ENCODE peak calls at places on chromosomes 6 and 20, in four cellular contexts. U is adrenal gland, H is AG04450, Q is heart right ventricle. T is an unnamed sample. For H3K9me3, the result is how much of the 10 kb centered on the place peaks cover.

GRCh38 chr20:44073675-44074071 is 113.3 kb downstream of the JPH2 start:
- DNase-seq in U (no peak), H (no peak), Q (no peak), T (no peak)

GRCh38 chr6:49556429-49556837 is 6.0 kb downstream of the C6orf141 start:
- DNase-seq in U (peak), H (no peak), Q (no peak), T (no peak)

GRCh38 chr6:127952176-127952575 is 51.3 kb upstream of the THEMIS start:
- DNase-seq in U (no peak), H (no peak), Q (no peak), T (no peak)

GRCh38 chr20:51712501-51713212 is 55.5 kb downstream of the ATP9A start:
- DNase-seq in U (peak), H (no peak), Q (no peak), T (no peak)

GRCh38 chr6:84657025-84657424 is 107.4 kb downstream of the TBX18 start:
- DNase-seq in U (no peak), H (no peak), Q (no peak), T (no peak)

GRCh38 chr6:134352786-134353480 is 35.0 kb upstream of the SGK1 start:
- DNase-seq in U (no peak), H (peak), Q (no peak), T (no peak)

GRCh38 chr6:108565893-108566292 is 5.2 kb downstream of the FOXO3 start:
- DNase-seq in U (peak), H (no peak), Q (no peak), T (no peak)

GRCh38 chr6:153129873-153130514 is 1.1 kb downstream of the RGS17 start:
- DNase-seq in U (no peak), H (no peak), Q (no peak), T (peak)

GRCh38 chr6:159214281-159214680 is 45.1 kb downstream of the FNDC1 start:
- DNase-seq in U (no peak), H (no peak), Q (no peak), T (no peak)

GRCh38 chr6:77011929-77012545 is 451.3 kb downstream of the HTR1B start:
- DNase-seq in U (no peak), H (no peak), Q (no peak), T (no peak)

GRCh38 chr20:31547017-31547675 is 32.9 kb downstream of the HM13 start:
- DNase-seq in U (peak), H (peak), Q (peak), T (peak)

GRCh38 chr6:1659816-1660215 is 50.1 kb downstream of the FOXC1 start:
- DNase-seq in U (no peak), H (no peak), Q (no peak), T (no peak)

GRCh38 chr20:64039293-64040160 is 3.5 kb downstream of the C20orf204 start:
- DNase-seq in U (no peak), H (no peak), Q (no peak), T (no peak)

GRCh38 chr6:152270301-152270925 is 366.7 kb downstream of the SYNE1 start:
- DNase-seq in U (no peak), H (no peak), Q (no peak), T (no peak)

GRCh38 chr6:49978332-49979226 is 9.2 kb upstream of the DEFB113 start:
- DNase-seq in U (no peak), H (no peak), Q (no peak), T (no peak)

GRCh38 chr6:43927525-43928210 is 157.7 kb downstream of the VEGFA start:
- DNase-seq in U (no peak), H (no peak), Q (no peak), T (no peak)

GRCh38 chr20:44725852-44726251 is 10.7 kb downstream of the CCN5 start:
- DNase-seq in U (no peak), H (no peak), Q (no peak), T (no peak)

GRCh38 chr6:73041051-73041450 is 184.2 kb downstream of the KHDC1L start:
- DNase-seq in U (no peak), H (no peak), Q (no peak), T (no peak)

GRCh38 chr20:48335421-48336090 is 492.2 kb downstream of the PREX1 start:
- DNase-seq in U (no peak), H (no peak), Q (no peak), T (no peak)

GRCh38 chr6:68391953-68392352 is 243.1 kb upstream of the ADGRB3 start:
- DNase-seq in U (no peak), H (no peak), Q (no peak), T (no peak)

GRCh38 chr6:11428895-11429294 is 108.7 kb upstream of the TMEM170B start:
- DNase-seq in U (no peak), H (peak), Q (no peak), T (no peak)

GRCh38 chr20:63698739-63699465 is 2.5 kb downstream of the TNFRSF6B start:
- DNase-seq in U (peak), H (peak), Q (no peak), T (peak)

GRCh38 chr6:13427838-13428527 is 59.4 kb downstream of the GFOD1 start:
- DNase-seq in U (no peak), H (no peak), Q (no peak), T (no peak)

GRCh38 chr6:137001287-137001976 is 43.3 kb downstream of the IL20RA start:
- DNase-seq in U (no peak), H (no peak), Q (no peak), T (no peak)

GRCh38 chr6:30885481-30885998 is 1.2 kb downstream of the DDR1 start:
- DNase-seq in U (no peak), H (no peak), Q (no peak), T (no peak)

GRCh38 chr20:16528078-16528477 is 45.2 kb downstream of the KIF16B start:
- DNase-seq in U (peak), H (peak), Q (no peak), T (no peak)

GRCh38 chr6:77652739-77653138 is at the start of gene MEI4:
- DNase-seq in U (no peak), H (no peak), Q (no peak), T (no peak)

GRCh38 chr6:27867941-27868705 is 44.1 kb downstream of the OR2B2 start:
- DNase-seq in U (no peak), H (no peak), Q (no peak), T (no peak)

GRCh38 chr20:397432-398237 is 10.5 kb upstream of the RBCK1 start:
- DNase-seq in U (no peak), H (no peak), Q (no peak), T (no peak)

GRCh38 chr20:399182-399707 is 8.9 kb upstream of the RBCK1 start:
- DNase-seq in U (no peak), H (no peak), Q (no peak), T (no peak)

GRCh38 chr20:400121-400450 is 8.0 kb upstream of the RBCK1 start:
- DNase-seq in U (no peak), H (no peak), Q (no peak), T (no peak)

GRCh38 chr20:396252-396618 is 11.9 kb upstream of the RBCK1 start:
- DNase-seq in U (no peak), H (no peak), Q (no peak), T (no peak)

DNA sequence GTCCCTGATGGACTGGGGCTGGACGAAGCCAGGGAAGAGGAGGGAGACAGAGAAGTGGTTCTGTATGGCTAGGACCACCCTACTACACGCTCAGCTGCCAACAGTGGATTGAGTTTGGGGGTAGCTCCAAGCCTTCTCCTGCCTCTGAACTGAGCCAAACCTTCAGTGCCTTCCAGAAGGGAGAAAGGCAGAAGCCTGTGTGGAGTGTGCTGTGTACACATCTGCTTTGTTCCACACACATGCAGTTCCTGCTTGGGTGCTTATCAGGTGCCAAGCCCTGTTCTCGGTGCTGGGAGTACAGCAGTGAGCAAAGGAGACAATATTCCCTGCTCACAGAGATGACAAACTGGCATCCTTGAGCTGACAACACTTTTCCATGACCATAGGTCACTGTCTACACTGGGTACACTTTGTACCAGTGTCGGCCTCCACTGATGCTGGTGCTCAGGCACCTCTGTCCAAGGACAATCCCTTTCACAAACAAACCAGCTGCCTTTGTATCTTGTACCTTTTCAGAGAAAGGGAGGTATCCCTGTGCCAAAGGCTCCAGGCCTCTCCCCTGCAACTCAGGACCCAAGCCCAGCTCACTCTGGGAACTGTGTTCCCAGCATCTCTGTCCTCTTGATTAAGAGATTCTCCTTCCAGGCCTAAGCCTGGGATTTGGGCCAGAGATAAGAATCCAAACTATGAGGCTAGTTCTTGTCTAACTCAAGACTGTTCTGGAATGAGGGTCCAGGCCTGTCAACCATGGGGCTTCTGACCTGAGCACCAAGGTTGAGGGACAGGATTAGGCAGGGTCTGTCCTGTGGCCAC is 11.3 kb upstream of the RBCK1 start:
- DNase-seq in U (peak), H (no peak), Q (no peak), T (no peak)
- H3K4me3 ChIP-seq in U (no peak), H (no peak), Q (no peak), T (no peak)

DNA sequence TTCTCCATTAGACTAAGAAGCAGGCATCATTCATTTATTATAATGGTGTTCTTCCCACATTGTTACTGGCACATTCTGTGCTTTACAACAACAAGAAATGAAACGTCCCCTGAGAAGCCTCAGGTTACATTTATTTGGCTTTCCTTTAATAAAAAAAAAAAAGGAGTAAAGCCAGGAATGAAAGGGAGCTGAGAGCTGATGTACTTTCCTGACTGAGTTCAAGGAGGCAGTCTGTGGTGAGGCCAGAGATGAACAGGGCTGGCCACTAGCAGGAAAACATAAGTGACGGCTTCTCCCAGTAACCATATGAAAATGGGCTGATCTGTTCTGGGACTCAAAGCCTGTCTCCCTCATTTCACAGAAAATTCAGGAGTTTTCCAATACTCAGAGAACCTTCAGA is 742.1 kb downstream of the MAFB start:
- DNase-seq in U (no peak), H (no peak), Q (no peak), T (no peak)
- H3K9me3 ChIP-seq in U (under half), H (under half), Q (under half), T (under half)

GRCh38 chr20:33993800-33994623 is at the start of gene RALY:
- DNase-seq in U (peak), H (no peak), Q (peak), T (peak)

GRCh38 chr20:33992923-33993799 is 550 bp upstream of the RALY start:
- DNase-seq in U (peak), H (peak), Q (peak), T (peak)

GRCh38 chr20:33990075-33990474 is 3.6 kb upstream of the RALY start:
- DNase-seq in U (no peak), H (no peak), Q (no peak), T (no peak)

GRCh38 chr20:33992145-33992922 is 1.4 kb upstream of the RALY start:
- DNase-seq in U (no peak), H (no peak), Q (no peak), T (no peak)

GRCh38 chr20:33991498-33991897 is 2.2 kb upstream of the RALY start:
- DNase-seq in U (no peak), H (no peak), Q (no peak), T (no peak)
- H3K4me3 ChIP-seq in U (no peak), H (peak), Q (no peak), T (no peak)

DNA sequence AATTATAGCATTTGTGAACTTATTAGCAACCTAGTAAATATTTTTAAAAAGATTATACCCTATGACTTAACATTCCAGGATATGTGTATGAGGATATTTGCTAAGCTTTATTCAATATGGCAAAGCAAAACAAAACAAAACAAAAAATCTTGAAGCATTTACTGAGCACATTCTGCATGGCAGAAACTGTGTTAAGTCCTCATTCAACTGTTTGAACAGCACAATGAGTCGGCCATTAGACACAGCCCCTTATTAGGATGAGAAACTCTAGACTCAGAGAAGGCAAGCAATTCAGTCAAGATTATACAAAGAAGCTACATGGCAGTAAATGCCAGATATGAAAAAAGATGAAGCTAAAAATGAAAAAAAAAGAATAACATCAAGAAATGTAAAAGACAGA is 70.1 kb upstream of the IYD start:
- DNase-seq in U (no peak), H (no peak), Q (no peak), T (no peak)
- H3K9me3 ChIP-seq in U (under half), H (under half), Q (under half), T (under half)

GRCh38 chr6:166166314-166167257 is 1.1 kb downstream of the TBXT start:
- DNase-seq in U (no peak), H (no peak), Q (no peak), T (no peak)
- H3K4me3 ChIP-seq in U (no peak), H (no peak), Q (no peak), T (no peak)

DNA sequence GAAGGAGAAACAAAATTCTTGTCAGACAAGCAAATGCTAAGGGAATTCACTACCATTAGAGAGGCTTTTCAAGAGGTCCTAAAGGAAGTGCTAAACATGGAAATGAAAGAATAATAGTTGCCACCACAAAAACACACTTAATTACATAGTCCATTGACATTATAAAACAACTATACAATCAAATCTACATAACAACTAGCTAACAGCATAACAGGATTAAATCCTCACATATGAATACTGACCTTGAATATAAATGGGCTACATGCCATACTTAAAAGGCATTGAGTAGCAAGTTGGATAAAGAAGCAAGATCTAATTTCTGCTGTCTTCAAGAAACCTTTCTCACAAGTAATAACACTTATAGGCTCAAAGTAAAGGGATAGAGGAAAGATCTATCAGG is 811.5 kb upstream of the CITED2 start:
- DNase-seq in U (no peak), H (no peak), Q (no peak), T (no peak)
- H3K9me3 ChIP-seq in U (under half), H (under half), Q (under half), T (under half)

DNA sequence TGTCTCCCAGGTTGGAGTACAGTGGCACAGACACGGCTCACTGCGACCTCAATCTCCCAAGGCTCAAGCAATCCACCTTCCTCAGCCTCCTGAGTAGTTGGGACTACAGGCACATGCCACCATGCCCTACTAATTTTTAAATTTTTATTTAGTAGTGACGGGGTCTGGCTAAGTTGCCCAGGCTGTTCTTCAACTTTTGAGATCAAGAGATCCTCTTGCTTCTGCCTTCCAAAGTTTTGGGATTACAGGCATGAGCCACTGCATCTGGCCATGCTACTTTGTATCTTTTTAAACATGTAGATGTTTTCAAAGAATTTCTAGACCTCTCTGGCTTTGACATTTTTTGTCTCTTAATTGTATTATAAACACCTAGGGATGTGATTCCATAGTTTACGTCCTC is 1.4 kb downstream of the ADAT2 start:
- DNase-seq in U (no peak), H (no peak), Q (no peak), T (no peak)
- H3K4me3 ChIP-seq in U (no peak), H (peak), Q (no peak), T (peak)

GRCh38 chr6:40131675-40132074 is 197.4 kb upstream of the MOCS1 start:
- DNase-seq in U (no peak), H (no peak), Q (no peak), T (no peak)
- H3K9me3 ChIP-seq in U (under half), H (under half), Q (under half), T (under half)

GRCh38 chr6:34513628-34514027 is 42.5 kb downstream of the SPDEF start:
- DNase-seq in U (no peak), H (no peak), Q (no peak), T (no peak)

GRCh38 chr6:34514593-34515472 is 41.3 kb downstream of the SPDEF start:
- DNase-seq in U (peak), H (peak), Q (no peak), T (peak)

GRCh38 chr6:34515473-34516387 is 40.4 kb downstream of the SPDEF start:
- DNase-seq in U (no peak), H (no peak), Q (no peak), T (no peak)

GRCh38 chr6:34512738-34513115 is 43.4 kb downstream of the SPDEF start:
- DNase-seq in U (peak), H (no peak), Q (no peak), T (no peak)

DNA sequence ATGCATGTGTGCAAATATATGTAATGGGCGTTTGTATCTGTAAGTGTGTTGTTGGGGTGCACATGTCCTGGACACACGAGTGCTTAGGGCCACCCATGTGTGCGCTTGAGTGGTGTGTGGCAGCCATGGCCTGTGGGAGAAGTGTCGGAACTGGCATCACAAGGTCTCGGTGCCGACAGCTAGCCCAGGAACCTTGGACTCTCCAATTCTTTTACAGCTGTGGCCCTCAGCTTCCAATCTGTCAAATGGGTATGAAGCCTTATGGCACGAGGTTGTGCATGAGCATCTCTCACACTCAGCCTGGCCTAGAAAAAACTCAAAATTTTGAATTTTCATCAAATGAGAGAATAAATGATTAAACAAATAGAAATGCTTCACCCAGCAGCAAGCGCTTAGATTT is 42.0 kb downstream of the SPDEF start:
- DNase-seq in U (no peak), H (no peak), Q (no peak), T (no peak)
- H3K4me3 ChIP-seq in U (no peak), H (no peak), Q (no peak), T (no peak)

GRCh38 chr20:53677447-53678314 is 84.0 kb upstream of the ZNF217 start:
- DNase-seq in U (peak), H (no peak), Q (no peak), T (peak)
- H3K9me3 ChIP-seq in U (under half), H (under half), Q (under half), T (under half)